ENCODE peak calls at places on chromosomes 7 and 10, in six cellular contexts. X is stimulated activated CD4-positive, alpha-beta T cell treated with anti-CD3 and anti-CD28 coated beads, TNF-alpha, amount 100 ng/mL, for 24 hours; U is GM23248; W is frontal cortex; F is activated CD8-positive, alpha-beta memory T cell treated with anti-CD3 and anti-CD28 coated beads for 1 hour; N is astrocyte of the hippocampus. V is an unnamed sample.

GRCh38 chr7:121034929-121035328 is 46.4 kb downstream of the CPED1 start:
- DNase-seq in X (no peak), U (no peak), W (no peak), F (no peak), N (no peak), V (no peak)

GRCh38 chr7:42671627-42672026 is 240.2 kb downstream of the C7orf25 start:
- DNase-seq in X (no peak), U (peak), W (no peak), F (no peak), N (no peak), V (peak)

GRCh38 chr10:43573250-43574034 is 974 bp downstream of the ZNF239 start:
- DNase-seq in X (no peak), U (peak), W (no peak), F (no peak), N (peak), V (peak)

GRCh38 chr7:100946766-100947365 is 2.5 kb upstream of the MUC3A start:
- DNase-seq in X (no peak), U (no peak), W (no peak), F (no peak), N (no peak), V (no peak)

GRCh38 chr7:149664666-149665065 is 108.7 kb downstream of the ZNF467 start:
- DNase-seq in X (no peak), U (no peak), W (no peak), F (no peak), N (no peak), V (no peak)

GRCh38 chr10:62900829-62901571 is 84.8 kb upstream of the EGR2 start:
- DNase-seq in X (no peak), U (peak), W (no peak), F (no peak), N (no peak), V (no peak)

GRCh38 chr7:154353385-154353784 is 301.2 kb downstream of the DPP6 start:
- DNase-seq in X (no peak), U (no peak), W (no peak), F (no peak), N (no peak), V (no peak)

GRCh38 chr10:110168601-110169481 is 38.6 kb upstream of the MXI1 start:
- DNase-seq in X (no peak), U (no peak), W (no peak), F (no peak), N (no peak), V (no peak)

GRCh38 chr10:122475581-122475980 is 14.2 kb downstream of the HTRA1 start:
- DNase-seq in X (no peak), U (peak), W (no peak), F (no peak), N (peak), V (peak)

V was measured in EH.